ENCODE peak calls at places on chromosomes 7 and 10, in four cellular contexts. L is heart left ventricle, O is GM10248, R is fibroblast of mammary gland. J is an unnamed sample.

GRCh38 chr7:123154231-123154860 is 45.4 kb downstream of the SLC13A1 start:
- DNase-seq in L (peak), O (peak), R (peak), J (peak)

GRCh38 chr10:6704891-6705290 is 124.8 kb upstream of the PRKCQ start:
- DNase-seq in L (no peak), O (no peak), R (no peak), J (no peak)

GRCh38 chr10:114526112-114526496 is 121.8 kb upstream of the AFAP1L2 start:
- DNase-seq in L (no peak), O (peak), R (peak), J (no peak)

GRCh38 chr10:44384601-44385422 is at the start of gene CXCL12:
- DNase-seq in L (peak), O (no peak), R (no peak), J (no peak)

GRCh38 chr10:13104697-13105096 is 4.7 kb downstream of the OPTN start:
- DNase-seq in L (no peak), O (no peak), R (no peak), J (no peak)

GRCh38 chr10:77229704-77230103 is 407.9 kb downstream of the KCNMA1 start:
- DNase-seq in L (no peak), O (no peak), R (no peak), J (no peak)

GRCh38 chr7:30710669-30711068 is 28.4 kb upstream of the CRHR2 start:
- DNase-seq in L (no peak), O (no peak), R (peak), J (no peak)

GRCh38 chr7:41834805-41835694 is 132.2 kb upstream of the INHBA start:
- DNase-seq in L (no peak), O (no peak), R (peak), J (no peak)

GRCh38 chr10:102599565-102600327 is 44.5 kb upstream of the TRIM8 start:
- DNase-seq in L (peak), O (no peak), R (no peak), J (no peak)

GRCh38 chr7:84178013-84178412 is 16.6 kb downstream of the SEMA3A start:
- DNase-seq in L (no peak), O (no peak), R (no peak), J (no peak)

GRCh38 chr10:120460776-120461175 is 3.7 kb downstream of the PLPP4 start:
- DNase-seq in L (no peak), O (no peak), R (peak), J (no peak)

DNA sequence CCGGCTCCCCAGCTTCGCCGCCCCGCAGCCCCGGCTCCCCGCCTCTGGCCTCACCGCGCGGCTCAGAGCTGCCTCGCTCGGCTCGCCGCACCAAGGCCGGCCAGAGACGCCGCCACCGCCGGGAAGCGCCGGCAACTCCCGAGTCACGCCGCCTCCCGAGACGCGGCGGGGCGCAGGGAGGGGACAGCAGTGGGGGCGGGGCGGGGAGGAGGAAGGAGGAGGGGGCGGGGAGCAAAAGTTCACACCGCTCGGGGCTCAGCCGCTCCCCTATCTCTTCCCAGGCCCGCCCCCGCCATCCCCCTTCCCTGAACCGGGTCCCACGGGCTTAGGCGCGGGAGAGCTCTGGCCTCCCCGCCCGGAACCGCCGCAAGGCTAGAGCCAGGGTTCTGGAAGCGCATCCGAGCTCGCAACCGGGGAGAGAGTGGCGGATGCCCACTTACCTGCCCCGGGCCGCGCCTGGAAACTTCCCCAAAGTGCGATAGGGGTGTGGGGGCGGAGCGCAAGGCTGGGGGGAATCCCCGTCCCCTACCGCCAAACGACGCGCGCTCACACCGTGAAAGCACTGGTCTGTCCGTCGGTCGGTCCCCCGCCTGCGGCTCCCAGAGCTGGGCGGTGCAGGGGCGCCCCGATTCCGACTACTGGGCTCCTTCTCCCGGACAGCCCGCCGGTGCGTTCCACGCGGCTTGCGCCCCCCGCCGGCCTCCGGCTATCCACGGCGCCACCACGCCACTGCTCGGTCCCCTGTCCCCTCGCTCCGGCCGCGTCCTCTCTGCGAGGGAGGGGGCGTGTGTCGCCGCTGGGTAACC is 925 bp downstream of the CHST15 start:
- DNase-seq in L (peak), O (peak), R (no peak), J (peak)
- TF ChIP-seq CTCF in L (peak), O (no peak), R (no peak), J (no peak)

GRCh38 chr10:32073128-32073527 is 16.9 kb upstream of the KIF5B start:
- DNase-seq in L (no peak), O (no peak), R (no peak), J (no peak)

GRCh38 chr10:32072025-32072787 is 16.0 kb upstream of the KIF5B start:
- DNase-seq in L (no peak), O (no peak), R (no peak), J (no peak)

GRCh38 chr10:32077896-32078295 is 21.7 kb upstream of the KIF5B start:
- DNase-seq in L (peak), O (no peak), R (peak), J (no peak)

GRCh38 chr10:32070645-32071044 is 14.4 kb upstream of the KIF5B start:
- DNase-seq in L (no peak), O (no peak), R (no peak), J (no peak)

DNA sequence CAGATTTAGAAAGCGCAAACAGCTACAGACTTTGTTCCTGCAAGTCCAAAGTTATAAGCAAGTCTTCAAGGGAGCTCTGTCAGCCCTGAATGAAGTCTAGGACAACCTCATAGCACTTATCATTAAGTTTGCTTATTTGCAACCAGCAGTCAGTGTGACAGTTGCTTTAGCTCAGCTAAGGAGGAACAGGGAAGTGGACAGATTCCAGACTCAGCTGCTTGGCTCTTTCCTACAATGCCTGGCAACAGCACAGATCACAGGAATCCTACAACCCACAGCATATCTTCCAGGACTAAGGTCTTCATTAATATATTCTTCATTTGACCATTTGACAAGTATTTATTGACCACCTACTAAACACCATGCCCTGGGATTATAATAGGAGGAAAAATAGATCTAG is 17.5 kb upstream of the KIF5B start:
- DNase-seq in L (no peak), O (no peak), R (peak), J (no peak)
- TF ChIP-seq CTCF in L (no peak), O (no peak), R (no peak), J (no peak)

DNA sequence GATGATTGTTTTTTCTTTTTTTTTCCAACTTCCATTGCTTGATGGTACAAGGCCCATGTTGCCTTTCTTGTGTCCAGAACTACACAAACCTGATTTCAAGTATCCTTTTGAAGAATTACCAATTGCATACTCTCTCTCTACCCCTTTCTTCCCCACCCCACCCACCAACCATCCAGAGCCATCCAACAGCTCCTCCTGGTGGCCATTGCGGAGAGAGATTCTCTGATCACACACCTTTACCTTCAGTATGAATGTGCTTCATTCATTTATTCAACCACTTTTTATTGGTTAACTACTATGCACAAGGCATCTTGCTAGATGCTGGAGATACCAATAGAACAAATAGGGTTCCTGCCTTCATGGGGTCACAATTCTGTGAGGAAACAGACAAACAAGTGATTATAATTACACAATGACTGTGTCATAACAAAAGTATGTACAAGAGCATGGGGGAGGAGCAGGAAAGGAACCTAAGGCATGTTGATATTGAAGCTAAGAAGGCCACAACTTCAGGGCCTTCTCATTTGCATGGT is 297.1 kb upstream of the LYZL1 start:
- DNase-seq in L (peak), O (peak), R (peak), J (peak)
- TF ChIP-seq CTCF in L (peak), O (peak), R (peak), J (peak)

DNA sequence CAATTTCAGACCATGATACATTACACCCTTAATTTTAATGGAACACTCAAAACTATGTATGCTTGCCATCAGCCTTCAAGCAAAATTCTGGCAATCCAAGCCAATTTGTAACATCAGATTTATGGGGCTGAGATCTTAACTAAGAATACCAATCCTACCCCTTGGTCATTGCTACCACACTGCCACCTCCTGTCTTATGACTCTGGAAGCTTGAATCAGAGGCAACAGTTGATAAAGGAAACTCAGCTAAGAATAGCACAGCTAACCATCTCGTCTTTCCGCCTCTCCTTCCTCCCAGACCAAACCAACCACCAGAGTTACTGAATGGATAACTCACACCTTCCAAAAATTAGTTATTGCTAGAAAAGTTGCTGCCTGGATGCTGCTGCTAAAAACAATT is 7.4 kb downstream of the IGF2BP3 start:
- DNase-seq in L (no peak), O (no peak), R (peak), J (no peak)
- TF ChIP-seq CTCF in L (peak), O (peak), R (peak), J (no peak)

J was measured in GM13976.